ENCODE peak calls at places on chromosomes 13 and 19, in ten cellular contexts. O, X, R, I, H, T, S, D, W and U are unnamed samples.

GRCh38 chr19:19459707-19460251 is 54.3 kb downstream of the GATAD2A start:
- DNase-seq in O (no peak), X (no peak), R (no peak), I (peak; percentile 60), H (peak; percentile 96), T (no peak), S (no peak), D (no peak), W (peak; percentile 79), U (no peak)

GRCh38 chr13:97567510-97568243 is 133.7 kb downstream of the RAP2A start:
- DNase-seq in O (no peak), X (peak; percentile 90), R (peak; percentile 11), I (no peak), H (no peak), T (no peak), S (no peak), D (peak; percentile 8), W (no peak), U (no peak)

GRCh38 chr19:18865973-18866799 is 29.8 kb downstream of the CERS1 start:
- DNase-seq in O (no peak), X (no peak), R (peak; percentile 88), I (peak; percentile 48), H (peak; percentile 100), T (no peak), S (no peak), D (peak; percentile 86), W (peak; percentile 61), U (peak; percentile 82)

GRCh38 chr19:14482112-14482941 is 7.2 kb upstream of the PTGER1 start:
- DNase-seq in O (no peak), X (no peak), R (no peak), I (no peak), H (peak; percentile 75), T (no peak), S (no peak), D (no peak), W (no peak), U (no peak)

GRCh38 chr19:56120371-56121179 is 520 bp downstream of the ZNF787 start:
- DNase-seq in O (peak; percentile 15), X (peak; percentile 75), R (peak; percentile 77), I (peak; percentile 68), H (peak; percentile 99), T (no peak), S (peak; percentile 86), D (peak; percentile 67), W (peak; percentile 87), U (no peak)

GRCh38 chr13:31982540-31982939 is 49.0 kb upstream of the FRY start:
- DNase-seq in O (peak; percentile 87), X (peak; percentile 88), R (no peak), I (peak; percentile 93), H (peak; percentile 73), T (no peak), S (no peak), D (no peak), W (peak; percentile 91), U (no peak)

GRCh38 chr19:7860902-7861618 is 13.1 kb downstream of the PRR36 start:
- DNase-seq in O (no peak), X (no peak), R (no peak), I (no peak), H (peak; percentile 85), T (peak; percentile 78), S (no peak), D (peak; percentile 56), W (no peak), U (no peak)

GRCh38 chr19:4067396-4068057 is 828 bp upstream of the ZBTB7A start:
- DNase-seq in O (no peak), X (no peak), R (peak; percentile 38), I (no peak), H (no peak), T (no peak), S (no peak), D (no peak), W (no peak), U (no peak)

GRCh38 chr13:50644081-50644871 is 199.2 kb downstream of the DLEU7 start:
- DNase-seq in O (no peak), X (peak; percentile 94), R (no peak), I (no peak), H (no peak), T (no peak), S (no peak), D (no peak), W (no peak), U (no peak)

GRCh38 chr13:21733475-21734311 is 62.8 kb downstream of the FGF9 start:
- DNase-seq in O (no peak), X (no peak), R (no peak), I (no peak), H (no peak), T (no peak), S (no peak), D (peak; percentile 19), W (no peak), U (no peak)

GRCh38 chr13:88979465-88980180 is 1308.5 kb downstream of the SLITRK5 start:
- DNase-seq in O (no peak), X (no peak), R (no peak), I (no peak), H (no peak), T (no peak), S (no peak), D (peak; percentile 24), W (no peak), U (no peak)

GRCh38 chr19:13774217-13775191 is at the start of gene C19orf53:
- DNase-seq in O (peak; percentile 85), X (peak; percentile 82), R (peak; percentile 85), I (peak; percentile 91), H (peak; percentile 99), T (peak; percentile 92), S (peak; percentile 88), D (peak; percentile 95), W (peak; percentile 91), U (peak; percentile 95)

GRCh38 chr19:10808937-10809655 is 26.9 kb downstream of the TMED1 start:
- DNase-seq in O (peak; percentile 53), X (peak; percentile 81), R (no peak), I (peak; percentile 82), H (no peak), T (no peak), S (no peak), D (no peak), W (peak; percentile 53), U (no peak)

GRCh38 chr13:48334534-48335127 is 31.1 kb downstream of the RB1 start:
- DNase-seq in O (peak; percentile 34), X (no peak), R (no peak), I (peak; percentile 59), H (no peak), T (no peak), S (no peak), D (peak; percentile 45), W (peak; percentile 10), U (no peak)

DNA sequence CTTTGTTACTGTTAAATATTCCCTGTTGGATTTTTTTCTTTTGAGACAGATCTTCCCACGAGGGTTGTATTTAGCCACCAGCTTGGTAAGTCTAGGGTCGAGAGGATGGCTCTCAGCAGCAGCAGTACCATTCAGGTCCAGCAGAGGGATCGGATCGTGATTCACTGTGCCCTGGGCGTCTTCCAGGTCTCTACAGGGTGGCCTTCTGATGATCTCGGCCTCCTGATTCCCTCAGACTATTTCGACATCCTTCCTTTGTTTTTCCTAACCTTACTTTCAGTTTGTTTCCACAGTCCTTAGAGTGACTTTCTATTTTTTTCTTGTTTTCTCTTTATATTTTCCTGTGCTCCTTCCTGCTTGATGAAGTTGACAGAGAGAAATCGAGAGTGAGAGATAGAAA is 1436.9 kb downstream of the UQCRFS1 start:
- DNase-seq in O (no peak), X (no peak), R (no peak), I (peak; percentile 15), H (no peak), T (no peak), S (no peak), D (peak; percentile 69), W (peak; percentile 17), U (no peak)
- TF ChIP-seq CTCF in O (peak; percentile 42), X (peak; percentile 55), R (no peak), I (peak; percentile 41), H (peak; percentile 27), T (no peak), S (no peak), D (peak; percentile 49), W (peak; percentile 8), U (peak; percentile 40)

GRCh38 chr19:6587093-6587820 is 3.7 kb downstream of the CD70 start:
- DNase-seq in O (no peak), X (no peak), R (no peak), I (no peak), H (peak; percentile 68), T (no peak), S (no peak), D (peak; percentile 77), W (no peak), U (no peak)

GRCh38 chr19:6590458-6591319 is at the start of gene CD70:
- DNase-seq in O (no peak), X (no peak), R (peak; percentile 19), I (no peak), H (peak; percentile 65), T (no peak), S (no peak), D (peak; percentile 85), W (no peak), U (no peak)

GRCh38 chr19:6588508-6589345 is 2.2 kb downstream of the CD70 start:
- DNase-seq in O (no peak), X (no peak), R (no peak), I (no peak), H (peak; percentile 50), T (no peak), S (no peak), D (peak; percentile 28), W (no peak), U (no peak)

GRCh38 chr19:6587998-6588507 is 2.9 kb downstream of the CD70 start:
- DNase-seq in O (no peak), X (no peak), R (no peak), I (no peak), H (no peak), T (no peak), S (no peak), D (peak; percentile 24), W (no peak), U (no peak)

GRCh38 chr19:6589711-6590457 is 1.1 kb downstream of the CD70 start:
- DNase-seq in O (no peak), X (no peak), R (no peak), I (no peak), H (peak; percentile 78), T (no peak), S (no peak), D (peak; percentile 32), W (no peak), U (no peak)
- TF ChIP-seq CTCF in O (no peak), X (no peak), R (no peak), I (no peak), H (no peak), T (no peak), S (no peak), D (no peak), W (no peak), U (no peak)

DNA sequence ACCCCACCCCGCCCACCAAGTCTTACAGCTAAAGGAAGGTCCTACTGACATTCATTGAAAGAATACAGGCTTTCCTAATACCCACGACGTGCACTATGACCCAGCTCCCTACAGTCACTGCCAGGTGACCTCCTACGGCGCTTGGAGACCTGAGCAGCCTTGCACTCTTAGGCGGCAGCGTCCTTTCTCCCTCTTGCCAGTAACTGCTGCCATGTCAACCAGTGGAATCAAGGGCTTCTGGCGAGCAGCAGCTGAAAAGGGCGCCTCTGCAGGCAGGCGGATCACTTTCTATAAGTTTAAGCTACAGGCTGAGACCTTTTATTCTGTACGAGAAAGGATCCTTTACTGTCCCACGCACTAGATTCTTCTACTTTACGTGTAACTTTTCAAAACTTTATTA is 2.0 kb downstream of the KCTD12 start:
- DNase-seq in O (no peak), X (no peak), R (peak; percentile 15), I (peak; percentile 30), H (peak; percentile 72), T (no peak), S (no peak), D (peak; percentile 77), W (peak; percentile 46), U (no peak)
- TF ChIP-seq CTCF in O (peak; percentile 25), X (no peak), R (no peak), I (peak; percentile 41), H (peak; percentile 51), T (no peak), S (no peak), D (peak; percentile 50), W (peak; percentile 30), U (peak; percentile 47)

GRCh38 chr19:33214621-33215020 is 11.0 kb downstream of the SLC7A10 start:
- DNase-seq in O (no peak), X (no peak), R (no peak), I (peak; percentile 20), H (peak; percentile 96), T (no peak), S (no peak), D (peak; percentile 80), W (no peak), U (no peak)
- TF ChIP-seq CTCF in O (peak; percentile 55), X (no peak), R (no peak), I (peak; percentile 49), H (peak; percentile 39), T (no peak), S (no peak), D (peak; percentile 57), W (peak; percentile 41), U (peak; percentile 55)